ENCODE peak calls at places on chromosomes 16 and 17, in four cellular contexts. F, C, N and D are unnamed samples.

GRCh38 chr16:14510939-14511797 is 118.9 kb downstream of the PARN start:
- DNase-seq in F (no peak), C (no peak), N (peak), D (no peak)

GRCh38 chr17:33949100-33949499 is 306.0 kb upstream of the CCL2 start:
- DNase-seq in F (peak), C (peak), N (peak), D (no peak)

GRCh38 chr17:16917995-16918394 is 53.9 kb downstream of the TNFRSF13B start:
- DNase-seq in F (no peak), C (no peak), N (no peak), D (peak)

GRCh38 chr16:242281-242680 is 7.7 kb downstream of the FAM234A start:
- DNase-seq in F (no peak), C (no peak), N (no peak), D (no peak)

GRCh38 chr16:535446-536405 is 8.2 kb downstream of the CAPN15 start:
- DNase-seq in F (no peak), C (no peak), N (peak), D (no peak)

GRCh38 chr17:40563371-40564052 is 1.8 kb downstream of the CCR7 start:
- DNase-seq in F (no peak), C (no peak), N (no peak), D (no peak)

GRCh38 chr17:27559506-27559931 is 71.5 kb upstream of the LGALS9 start:
- DNase-seq in F (no peak), C (no peak), N (no peak), D (no peak)

GRCh38 chr16:72995151-72995881 is 52.6 kb downstream of the ZFHX3 start:
- DNase-seq in F (peak), C (peak), N (peak), D (no peak)

GRCh38 chr17:69358688-69359596 is 32.0 kb upstream of the ABCA5 start:
- DNase-seq in F (no peak), C (peak), N (peak), D (no peak)

GRCh38 chr17:76738468-76738850 is 540 bp downstream of the MFSD11 start:
- DNase-seq in F (no peak), C (no peak), N (no peak), D (no peak)

GRCh38 chr16:22375963-22376640 is 1.7 kb upstream of the CDR2 start:
- DNase-seq in F (no peak), C (no peak), N (no peak), D (no peak)

GRCh38 chr17:7984904-7985303 is 17.5 kb upstream of the GUCY2D start:
- DNase-seq in F (no peak), C (no peak), N (no peak), D (no peak)

GRCh38 chr16:67246081-67246944 is 968 bp downstream of the FHOD1 start:
- DNase-seq in F (peak), C (peak), N (peak), D (peak)
- TF ChIP-seq CTCF in F (peak), C (peak), N (peak), D (peak)

GRCh38 chr16:48160575-48160974 is 4.8 kb upstream of the ABCC12 start:
- DNase-seq in F (no peak), C (no peak), N (no peak), D (no peak)

GRCh38 chr16:48165961-48166578 is 10.3 kb upstream of the ABCC12 start:
- DNase-seq in F (no peak), C (no peak), N (peak), D (no peak)

GRCh38 chr16:48164907-48165715 is 9.3 kb upstream of the ABCC12 start:
- DNase-seq in F (peak), C (peak), N (peak), D (peak)

GRCh38 chr16:48161906-48162305 is 6.1 kb upstream of the ABCC12 start:
- DNase-seq in F (no peak), C (no peak), N (no peak), D (no peak)

GRCh38 chr16:48162839-48163410 is 7.1 kb upstream of the ABCC12 start:
- DNase-seq in F (no peak), C (no peak), N (no peak), D (no peak)
- TF ChIP-seq CTCF in F (no peak), C (no peak), N (no peak), D (no peak)

DNA sequence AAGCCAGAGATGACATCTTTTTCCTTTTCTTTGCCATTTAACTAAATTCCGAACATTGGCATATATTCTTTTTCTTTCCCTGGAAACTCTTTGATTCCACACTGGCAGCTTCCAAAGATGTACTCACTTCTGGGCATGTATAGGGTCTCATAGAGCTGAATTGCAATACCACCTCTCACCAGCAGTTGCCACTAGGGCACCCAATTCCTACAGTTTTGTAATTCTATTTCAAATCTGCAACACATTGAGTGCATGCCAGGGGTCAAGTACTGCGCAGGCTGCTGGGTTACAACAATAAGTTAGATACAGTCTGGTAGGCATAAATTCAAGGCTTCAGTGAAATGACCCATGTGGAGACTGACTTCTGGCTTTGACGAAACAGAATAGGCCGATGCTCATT is 208.8 kb upstream of the NLRP1 start:
- DNase-seq in F (no peak), C (no peak), N (no peak), D (no peak)
- TF ChIP-seq CTCF in F (no peak), C (peak), N (no peak), D (no peak)

GRCh38 chr17:44014437-44015172 is at the start of gene TMEM101:
- DNase-seq in F (peak), C (peak), N (peak), D (peak)
- TF ChIP-seq CTCF in F (no peak), C (no peak), N (no peak), D (no peak)

GRCh38 chr16:75109732-75110243 is 6.8 kb downstream of the LDHD start:
- DNase-seq in F (peak), C (no peak), N (no peak), D (peak)
- TF ChIP-seq CTCF in F (no peak), C (no peak), N (no peak), D (no peak)

DNA sequence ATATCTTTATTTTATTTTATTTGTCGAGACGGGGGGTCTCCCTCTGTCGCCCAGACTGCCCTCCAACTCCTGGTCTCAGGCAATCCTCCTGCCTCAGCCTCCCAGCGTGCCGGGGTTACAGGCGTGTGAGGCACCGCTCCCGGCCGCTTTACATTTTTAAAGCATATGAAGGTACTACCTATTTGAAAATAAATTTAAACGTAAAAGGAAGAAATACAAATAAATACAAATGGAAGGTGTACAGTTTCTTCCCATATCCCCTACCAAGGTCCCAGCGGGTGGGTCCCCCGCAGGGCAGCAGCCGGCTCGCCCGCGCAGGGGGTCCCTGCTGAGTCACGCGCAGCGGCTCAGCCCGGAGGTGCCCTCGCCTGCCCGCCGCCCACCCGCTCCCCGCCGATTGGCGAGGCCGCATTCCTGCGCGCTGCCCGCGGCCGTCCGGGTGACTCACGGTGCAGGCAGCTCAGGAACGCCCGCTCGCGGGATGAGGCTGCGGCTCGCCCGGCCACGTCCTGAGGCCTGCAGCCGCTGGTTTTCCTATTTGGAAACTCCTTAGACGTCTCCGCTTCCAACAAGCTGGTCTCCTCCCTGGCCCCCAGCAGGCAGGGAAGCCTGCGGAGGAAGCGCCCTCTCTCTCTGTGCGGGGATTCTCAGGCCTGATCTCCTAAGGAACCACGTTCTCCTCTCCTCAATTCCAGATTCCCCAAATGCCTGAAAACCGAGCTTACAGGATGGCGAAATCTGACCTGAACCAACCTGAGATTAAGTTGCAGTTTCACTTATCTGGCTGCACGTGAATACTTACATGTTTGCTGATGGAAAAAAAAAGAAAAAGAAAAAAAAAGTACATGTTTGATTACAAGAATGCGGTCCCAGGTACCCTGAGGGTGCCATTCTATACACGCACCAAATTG is 54.8 kb upstream of the MAP3K14 start:
- DNase-seq in F (peak), C (peak), N (peak), D (peak)
- TF ChIP-seq CTCF in F (no peak), C (no peak), N (no peak), D (no peak)